ENCODE peak calls at places on chromosomes 16 and 17, in four cellular contexts. One of them, this sample, is unnamed.
A peak's percentile ranks its signal among the peaks of the same experiment; 100 is the strongest.

GRCh38 chr16:77869997-77870813 is 81.8 kb downstream of the VAT1L start:
- DNase-seq in cardiac muscle cell: peak; percentile 52
- DNase-seq in mesendoderm: peak; percentile 27
- DNase-seq in PC-9: no peak
- DNase-seq in this sample: no peak

GRCh38 chr17:38333635-38334295 is 10.0 kb downstream of the GPR179 start:
- DNase-seq in cardiac muscle cell: peak; percentile 29
- DNase-seq in mesendoderm: peak; percentile 71
- DNase-seq in PC-9: no peak
- DNase-seq in this sample: peak; percentile 64

GRCh38 chr16:85137323-85138072 is 25.2 kb upstream of the CIBAR2 start:
- DNase-seq in mesendoderm: no peak
- DNase-seq in PC-9: peak; percentile 57
- DNase-seq in cardiac muscle cell: peak; percentile 98
- DNase-seq in this sample: no peak

GRCh38 chr17:7023576-7024401 is 939 bp downstream of the BCL6B start:
- DNase-seq in PC-9: peak; percentile 93
- DNase-seq in cardiac muscle cell: peak; percentile 93
- DNase-seq in mesendoderm: peak; percentile 99
- DNase-seq in this sample: peak; percentile 81

GRCh38 chr16:10539793-10540192 is 40.6 kb downstream of the EMP2 start:
- DNase-seq in mesendoderm: no peak
- DNase-seq in PC-9: peak; percentile 46
- DNase-seq in cardiac muscle cell: no peak
- DNase-seq in this sample: no peak

GRCh38 chr17:15456972-15457722 is 10.3 kb downstream of the CDRT4 start:
- DNase-seq in cardiac muscle cell: peak; percentile 87
- DNase-seq in PC-9: no peak
- DNase-seq in mesendoderm: peak; percentile 69
- DNase-seq in this sample: no peak

GRCh38 chr17:61536417-61536955 is 54.5 kb downstream of the NACA2 start:
- DNase-seq in PC-9: no peak
- DNase-seq in mesendoderm: no peak
- DNase-seq in cardiac muscle cell: no peak
- DNase-seq in this sample: no peak

GRCh38 chr17:79741751-79742588 is 11.2 kb downstream of the ENPP7 start:
- DNase-seq in cardiac muscle cell: peak; percentile 54
- DNase-seq in mesendoderm: peak; percentile 84
- DNase-seq in PC-9: no peak
- DNase-seq in this sample: peak; percentile 87

GRCh38 chr16:47043970-47044684 is 70.7 kb upstream of the DNAJA2 start:
- DNase-seq in cardiac muscle cell: no peak
- DNase-seq in PC-9: no peak
- DNase-seq in mesendoderm: no peak
- DNase-seq in this sample: no peak

GRCh38 chr16:63933841-63934240 is 1188.0 kb downstream of the CDH11 start:
- DNase-seq in PC-9: no peak
- DNase-seq in mesendoderm: no peak
- DNase-seq in cardiac muscle cell: no peak
- DNase-seq in this sample: no peak

GRCh38 chr17:353213-353837 is 718 bp upstream of the RPH3AL start:
- DNase-seq in mesendoderm: no peak
- DNase-seq in PC-9: no peak
- DNase-seq in cardiac muscle cell: no peak
- DNase-seq in this sample: no peak

GRCh38 chr16:73163238-73163795 is 115.4 kb upstream of the ZFHX3 start:
- DNase-seq in mesendoderm: no peak
- DNase-seq in cardiac muscle cell: peak; percentile 27
- DNase-seq in PC-9: no peak
- DNase-seq in this sample: no peak

GRCh38 chr17:79023886-79024771 is at the start of gene C1QTNF1:
- DNase-seq in mesendoderm: peak; percentile 61
- DNase-seq in cardiac muscle cell: peak; percentile 88
- DNase-seq in PC-9: no peak
- DNase-seq in this sample: peak; percentile 44

GRCh38 chr16:24838554-24839266 is 7.1 kb upstream of the SLC5A11 start:
- DNase-seq in PC-9: peak; percentile 53
- DNase-seq in cardiac muscle cell: peak; percentile 84
- DNase-seq in mesendoderm: no peak
- DNase-seq in this sample: no peak

GRCh38 chr16:22660441-22661160 is 149.9 kb downstream of the NPIPB5 start:
- DNase-seq in mesendoderm: no peak
- DNase-seq in cardiac muscle cell: no peak
- DNase-seq in PC-9: no peak
- DNase-seq in this sample: no peak

GRCh38 chr17:75130632-75131277 is 787 bp downstream of the NT5C start:
- DNase-seq in PC-9: peak; percentile 52
- DNase-seq in mesendoderm: peak; percentile 91
- DNase-seq in cardiac muscle cell: peak; percentile 67
- DNase-seq in this sample: no peak

GRCh38 chr17:56983380-56983779 is 5.4 kb downstream of the SCPEP1 start:
- DNase-seq in PC-9: no peak
- DNase-seq in cardiac muscle cell: no peak
- DNase-seq in mesendoderm: no peak
- DNase-seq in this sample: no peak

GRCh38 chr17:53142890-53143289 is 679.8 kb upstream of the KIF2B start:
- DNase-seq in PC-9: no peak
- DNase-seq in mesendoderm: peak; percentile 84
- DNase-seq in cardiac muscle cell: peak; percentile 47
- DNase-seq in this sample: no peak

GRCh38 chr17:21025446-21025845 is 17.4 kb downstream of the USP22 start:
- DNase-seq in cardiac muscle cell: no peak
- DNase-seq in PC-9: no peak
- DNase-seq in mesendoderm: no peak
- DNase-seq in this sample: no peak

GRCh38 chr16:57475711-57476339 is 10.5 kb downstream of the DOK4 start:
- DNase-seq in mesendoderm: peak; percentile 98
- DNase-seq in cardiac muscle cell: peak; percentile 64
- DNase-seq in PC-9: no peak
- DNase-seq in this sample: no peak

GRCh38 chr17:1730345-1731193 is 6.1 kb downstream of the WDR81 start:
- DNase-seq in PC-9: no peak
- DNase-seq in mesendoderm: no peak
- DNase-seq in cardiac muscle cell: peak; percentile 97
- DNase-seq in this sample: no peak

GRCh38 chr16:17213974-17214373 is 256.8 kb downstream of the XYLT1 start:
- DNase-seq in cardiac muscle cell: no peak
- DNase-seq in mesendoderm: no peak
- DNase-seq in PC-9: no peak
- DNase-seq in this sample: no peak

GRCh38 chr17:57406131-57406980 is 150.0 kb downstream of the MSI2 start:
- DNase-seq in mesendoderm: no peak
- DNase-seq in cardiac muscle cell: peak; percentile 76
- DNase-seq in PC-9: no peak
- DNase-seq in this sample: peak; percentile 98

GRCh38 chr16:46713634-46714033 is 24.2 kb downstream of the ORC6 start:
- DNase-seq in PC-9: no peak
- DNase-seq in mesendoderm: no peak
- DNase-seq in cardiac muscle cell: no peak
- DNase-seq in this sample: no peak

GRCh38 chr17:43368740-43369506 is 29.9 kb upstream of the ARL4D start:
- DNase-seq in PC-9: peak; percentile 77
- DNase-seq in cardiac muscle cell: peak; percentile 91
- DNase-seq in mesendoderm: peak; percentile 94
- DNase-seq in this sample: peak; percentile 48

GRCh38 chr17:43367588-43368242 is 31.1 kb upstream of the ARL4D start:
- DNase-seq in cardiac muscle cell: peak; percentile 94
- DNase-seq in mesendoderm: peak; percentile 96
- DNase-seq in PC-9: peak; percentile 97
- DNase-seq in this sample: peak; percentile 79

GRCh38 chr17:43369986-43370385 is 28.8 kb upstream of the ARL4D start:
- DNase-seq in mesendoderm: no peak
- DNase-seq in PC-9: no peak
- DNase-seq in cardiac muscle cell: no peak
- DNase-seq in this sample: no peak

GRCh38 chr17:43365356-43365755 is 33.4 kb upstream of the ARL4D start:
- DNase-seq in cardiac muscle cell: no peak
- DNase-seq in PC-9: no peak
- DNase-seq in mesendoderm: no peak
- DNase-seq in this sample: no peak

DNA sequence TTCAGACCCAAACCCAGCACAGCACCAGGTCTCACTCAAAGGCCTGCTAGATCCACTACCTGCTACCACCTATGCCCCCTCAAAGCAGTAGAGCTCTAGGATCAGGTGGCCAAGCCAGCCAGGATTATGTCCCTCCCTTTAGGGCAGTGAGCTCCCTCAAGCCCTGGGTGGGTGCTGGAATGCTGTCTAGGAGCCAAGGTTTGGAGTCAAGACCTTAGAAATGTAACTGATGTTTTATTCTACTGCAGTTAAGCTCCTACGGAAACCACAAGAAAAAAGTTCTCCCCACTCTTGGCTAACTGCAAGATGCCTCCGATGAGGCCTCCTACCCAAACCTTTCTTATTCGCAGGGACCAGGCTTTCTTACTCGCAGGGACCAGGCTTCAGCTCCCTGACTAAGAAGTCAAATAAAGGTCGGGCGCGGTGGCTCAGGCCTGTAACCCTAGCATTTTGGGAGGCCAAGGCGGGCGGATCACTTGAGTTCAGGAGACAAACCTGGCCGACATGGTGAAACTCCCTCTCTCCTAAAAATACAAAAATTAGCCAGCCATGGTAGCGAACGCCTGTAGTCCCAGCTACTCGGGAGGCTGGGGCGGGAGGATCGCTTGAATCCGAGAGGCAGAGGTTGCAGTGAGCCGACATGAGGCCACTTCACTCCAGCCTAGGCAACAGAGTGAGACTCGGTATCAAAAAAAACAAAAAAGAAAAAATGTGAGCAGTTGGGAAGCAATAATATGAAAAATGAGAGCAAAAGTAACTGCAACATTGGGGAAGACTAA is 31.8 kb upstream of the ARL4D start:
- DNase-seq in PC-9: no peak
- DNase-seq in cardiac muscle cell: peak; percentile 36
- DNase-seq in mesendoderm: peak; percentile 36
- DNase-seq in this sample: no peak
- H3K4me1 ChIP-seq in PC-9: peaks cover 50% of the 10 kb centered on the region
- H3K4me1 ChIP-seq in cardiac muscle cell: peaks cover 15% of the 10 kb centered on the region
- H3K4me1 ChIP-seq in mesendoderm: peaks cover 3% of the 10 kb centered on the region
- H3K4me1 ChIP-seq in this sample: peaks cover under 1% of the 10 kb centered on the region

DNA sequence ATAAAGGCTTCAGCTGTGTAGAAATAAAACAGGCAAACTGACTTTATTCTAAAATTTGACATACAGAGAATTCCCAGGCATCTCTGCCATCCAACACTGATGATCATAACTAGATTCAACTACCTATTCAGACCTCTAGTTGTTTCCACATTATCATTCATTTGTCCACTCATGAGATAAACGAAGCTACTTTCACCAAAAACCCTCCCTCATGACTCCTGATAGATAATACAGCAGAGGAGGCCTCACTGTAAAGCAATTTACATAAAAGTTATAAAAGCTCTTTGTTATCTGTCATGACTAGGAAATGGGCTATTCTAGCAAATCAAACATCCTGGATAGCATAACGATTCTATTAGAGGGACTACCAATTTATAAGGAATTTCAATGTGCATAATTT is 19.6 kb upstream of the RFFL start:
- DNase-seq in mesendoderm: no peak
- DNase-seq in PC-9: no peak
- DNase-seq in cardiac muscle cell: no peak
- DNase-seq in this sample: no peak
- H3K4me1 ChIP-seq in mesendoderm: peaks cover 9% of the 10 kb centered on the region
- H3K4me1 ChIP-seq in PC-9: peaks cover 86% of the 10 kb centered on the region
- H3K4me1 ChIP-seq in cardiac muscle cell: peaks cover 8% of the 10 kb centered on the region
- H3K4me1 ChIP-seq in this sample: peaks cover 9% of the 10 kb centered on the region

DNA sequence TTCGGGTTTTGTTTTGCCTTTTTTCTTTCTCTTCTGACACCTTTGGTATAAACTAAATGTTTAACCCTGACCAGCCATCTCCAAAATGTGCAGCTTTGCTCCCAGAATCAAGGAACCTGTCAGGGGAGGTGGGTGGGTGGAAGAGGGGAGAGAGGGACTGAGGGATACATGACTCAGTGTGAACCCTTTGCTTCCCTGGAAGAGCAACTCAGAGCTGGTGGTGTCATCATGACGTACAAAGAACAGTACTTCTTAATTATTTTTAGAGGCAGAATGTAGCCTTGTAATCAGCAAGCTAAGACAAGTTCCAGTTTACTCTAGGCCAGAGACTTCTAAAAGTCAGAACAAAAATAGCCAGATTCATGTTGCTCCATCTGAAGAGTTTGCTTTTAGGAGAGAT is 119.6 kb upstream of the HAS3 start:
- DNase-seq in mesendoderm: no peak
- DNase-seq in PC-9: no peak
- DNase-seq in cardiac muscle cell: peak; percentile 48
- DNase-seq in this sample: no peak
- H3K4me1 ChIP-seq in mesendoderm: no peaks in the 10 kb centered on the region
- H3K4me1 ChIP-seq in PC-9: peaks cover 3% of the 10 kb centered on the region
- H3K4me1 ChIP-seq in cardiac muscle cell: peaks cover 17% of the 10 kb centered on the region
- H3K4me1 ChIP-seq in this sample: peaks cover 3% of the 10 kb centered on the region

DNA sequence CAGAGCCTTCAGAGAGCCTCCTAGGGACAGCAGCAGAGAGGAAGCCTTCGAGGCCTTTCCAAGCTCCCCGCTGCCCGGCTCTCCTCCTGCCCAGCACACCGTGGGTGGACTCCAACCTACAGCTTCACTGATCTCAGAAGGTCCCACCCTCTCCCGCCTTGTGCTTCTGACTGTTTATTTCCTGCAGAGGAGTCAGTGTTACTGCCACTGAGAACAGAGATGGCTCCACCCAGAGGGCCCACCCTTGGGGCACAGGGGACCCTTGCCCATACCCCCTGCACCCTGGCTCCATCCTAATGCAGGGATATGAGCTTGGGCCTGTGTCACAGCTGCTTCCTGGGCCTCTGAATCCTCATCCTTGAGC is 52.8 kb upstream of the TOB1 start:
- DNase-seq in mesendoderm: no peak
- DNase-seq in cardiac muscle cell: no peak
- DNase-seq in PC-9: no peak
- DNase-seq in this sample: no peak
- H3K4me1 ChIP-seq in mesendoderm: peaks cover 10% of the 10 kb centered on the region
- H3K4me1 ChIP-seq in cardiac muscle cell: peaks cover 30% of the 10 kb centered on the region
- H3K4me1 ChIP-seq in PC-9: peaks cover 90% of the 10 kb centered on the region
- H3K4me1 ChIP-seq in this sample: peaks cover 53% of the 10 kb centered on the region

DNA sequence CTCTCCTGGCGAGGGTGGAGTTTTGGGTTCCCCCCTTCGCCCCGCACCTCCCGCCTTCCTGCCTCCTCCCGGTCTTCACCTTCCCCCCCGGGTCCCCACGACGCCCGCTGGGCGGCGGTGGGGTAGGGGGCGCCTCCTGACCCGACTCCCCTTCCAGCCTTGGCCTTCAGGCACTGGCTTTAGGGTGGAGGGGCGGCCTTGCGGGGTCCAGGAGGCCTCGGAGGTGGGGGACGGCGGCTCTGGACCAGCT is 2.4 kb downstream of the SLC16A3 start:
- DNase-seq in PC-9: no peak
- DNase-seq in cardiac muscle cell: no peak
- DNase-seq in mesendoderm: no peak
- DNase-seq in this sample: no peak
- H3K4me1 ChIP-seq in PC-9: peaks cover 41% of the 10 kb centered on the region
- H3K4me1 ChIP-seq in cardiac muscle cell: peaks cover 41% of the 10 kb centered on the region
- H3K4me1 ChIP-seq in mesendoderm: no peaks in the 10 kb centered on the region
- H3K4me1 ChIP-seq in this sample: peaks cover 10% of the 10 kb centered on the region

GRCh38 chr16:1528921-1529537 is 4.4 kb upstream of the TMEM204 start:
- DNase-seq in mesendoderm: no peak
- DNase-seq in PC-9: no peak
- DNase-seq in cardiac muscle cell: no peak
- DNase-seq in this sample: no peak
- H3K4me1 ChIP-seq in mesendoderm: no peaks in the 10 kb centered on the region
- H3K4me1 ChIP-seq in PC-9: no peaks in the 10 kb centered on the region
- H3K4me1 ChIP-seq in cardiac muscle cell: no peaks in the 10 kb centered on the region
- H3K4me1 ChIP-seq in this sample: peaks cover 4% of the 10 kb centered on the region